ENCODE peak calls at places on chromosomes 11 and 22, in ten cellular contexts. K is prostate gland, I is A549, R is H1, D is esophagus squamous epithelium, L is body of pancreas, N is spleen, Z is breast epithelium, H is uterus, W is heart left ventricle. X is an unnamed sample.

GRCh38 chr22:35837328-35837727 is 119.7 kb downstream of the APOL5 start:
- DNase-seq in K (no peak), I (no peak), R (no peak), D (no peak), L (no peak), N (no peak), Z (no peak), H (no peak), W (no peak), X (no peak)

GRCh38 chr11:79122759-79123158 is 318.1 kb downstream of the TENM4 start:
- DNase-seq in K (no peak), I (peak; percentile 23), R (no peak), D (no peak), L (no peak), N (no peak), Z (no peak), H (no peak), W (no peak), X (no peak)

GRCh38 chr11:39732002-39732401 is 1727.5 kb downstream of the LRRC4C start:
- DNase-seq in K (no peak), I (no peak), R (no peak), D (no peak), L (no peak), N (no peak), Z (no peak), H (no peak), W (no peak), X (no peak)

GRCh38 chr11:2072551-2073261 is 66.5 kb downstream of the IGF2 start:
- DNase-seq in K (no peak), I (no peak), R (no peak), D (no peak), L (no peak), N (peak; percentile 59), Z (no peak), H (no peak), W (no peak), X (no peak)

GRCh38 chr11:46912526-46913150 is 5.7 kb downstream of the LRP4 start:
- DNase-seq in K (no peak), I (no peak), R (peak; percentile 70), D (no peak), L (no peak), N (no peak), Z (no peak), H (no peak), W (no peak), X (no peak)

GRCh38 chr11:80532633-80533232 is 1091.9 kb upstream of the TENM4 start:
- DNase-seq in K (no peak), I (no peak), R (no peak), D (no peak), L (no peak), N (no peak), Z (no peak), H (no peak), W (no peak), X (no peak)

GRCh38 chr22:22047776-22048175 is 65.2 kb upstream of the TOP3B start:
- DNase-seq in K (no peak), I (no peak), R (no peak), D (no peak), L (no peak), N (no peak), Z (no peak), H (no peak), W (no peak), X (no peak)

GRCh38 chr11:76135491-76135890 is 70.8 kb downstream of the WNT11 start:
- DNase-seq in K (no peak), I (no peak), R (no peak), D (no peak), L (no peak), N (no peak), Z (no peak), H (no peak), W (no peak), X (no peak)

GRCh38 chr11:58688779-58689503 is 42.8 kb downstream of the GLYAT start:
- DNase-seq in K (no peak), I (no peak), R (no peak), D (no peak), L (no peak), N (no peak), Z (no peak), H (no peak), W (no peak), X (no peak)

DNA sequence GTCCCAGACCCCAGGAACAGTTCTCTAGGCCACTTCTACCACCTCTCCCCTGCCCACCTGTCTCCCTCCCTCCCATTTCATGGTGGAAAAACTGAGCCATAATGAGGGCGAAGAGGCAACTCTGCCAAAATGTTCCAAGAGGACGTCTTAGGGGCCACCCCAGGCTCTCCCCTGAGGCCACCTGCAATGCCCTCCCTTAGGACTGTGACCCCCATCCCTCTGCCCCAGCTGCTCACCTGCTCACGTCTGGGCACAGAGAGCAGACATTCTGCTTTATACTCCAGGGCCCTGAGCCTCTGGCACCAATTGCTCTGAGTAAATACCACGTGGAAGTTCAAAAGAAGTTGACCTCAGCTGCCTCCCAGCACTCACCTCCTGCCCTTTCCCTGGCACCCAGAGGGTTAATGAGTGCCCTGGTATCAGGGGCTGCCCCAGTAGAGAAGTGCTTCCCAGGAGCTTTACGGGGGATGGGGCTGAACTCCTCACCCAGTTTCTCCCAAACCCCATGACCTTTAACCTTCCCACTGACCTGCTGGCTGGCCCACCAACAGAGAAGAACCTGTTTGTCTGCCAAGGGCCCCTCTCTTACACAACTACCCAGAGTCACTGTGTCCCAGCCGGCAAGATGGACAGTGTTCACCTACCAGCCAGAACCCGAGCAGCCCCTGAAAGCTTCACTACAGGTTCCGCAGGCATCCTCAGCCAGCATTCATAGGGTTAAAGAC is 627 bp upstream of the APOA5 start:
- DNase-seq in K (no peak), I (no peak), R (no peak), D (no peak), L (no peak), N (no peak), Z (no peak), H (no peak), W (no peak), X (no peak)
- TF ChIP-seq POLR2A in K (no peak), I (no peak), R (no peak), D (no peak), L (no peak), N (no peak), Z (no peak), H (no peak), W (no peak), X (no peak)

GRCh38 chr11:111675891-111676290 is 73.6 kb downstream of the SIK2 start:
- DNase-seq in K (no peak), I (no peak), R (no peak), D (no peak), L (no peak), N (no peak), Z (no peak), H (no peak), W (no peak), X (no peak)

GRCh38 chr11:111674941-111675340 is 72.7 kb downstream of the SIK2 start:
- DNase-seq in K (no peak), I (no peak), R (no peak), D (no peak), L (no peak), N (no peak), Z (no peak), H (no peak), W (no peak), X (no peak)

GRCh38 chr11:111680486-111681175 is 78.4 kb downstream of the SIK2 start:
- DNase-seq in K (no peak), I (no peak), R (no peak), D (no peak), L (no peak), N (no peak), Z (no peak), H (no peak), W (no peak), X (no peak)

GRCh38 chr11:111672949-111673348 is 70.7 kb downstream of the SIK2 start:
- DNase-seq in K (no peak), I (no peak), R (no peak), D (no peak), L (no peak), N (no peak), Z (no peak), H (no peak), W (no peak), X (no peak)

DNA sequence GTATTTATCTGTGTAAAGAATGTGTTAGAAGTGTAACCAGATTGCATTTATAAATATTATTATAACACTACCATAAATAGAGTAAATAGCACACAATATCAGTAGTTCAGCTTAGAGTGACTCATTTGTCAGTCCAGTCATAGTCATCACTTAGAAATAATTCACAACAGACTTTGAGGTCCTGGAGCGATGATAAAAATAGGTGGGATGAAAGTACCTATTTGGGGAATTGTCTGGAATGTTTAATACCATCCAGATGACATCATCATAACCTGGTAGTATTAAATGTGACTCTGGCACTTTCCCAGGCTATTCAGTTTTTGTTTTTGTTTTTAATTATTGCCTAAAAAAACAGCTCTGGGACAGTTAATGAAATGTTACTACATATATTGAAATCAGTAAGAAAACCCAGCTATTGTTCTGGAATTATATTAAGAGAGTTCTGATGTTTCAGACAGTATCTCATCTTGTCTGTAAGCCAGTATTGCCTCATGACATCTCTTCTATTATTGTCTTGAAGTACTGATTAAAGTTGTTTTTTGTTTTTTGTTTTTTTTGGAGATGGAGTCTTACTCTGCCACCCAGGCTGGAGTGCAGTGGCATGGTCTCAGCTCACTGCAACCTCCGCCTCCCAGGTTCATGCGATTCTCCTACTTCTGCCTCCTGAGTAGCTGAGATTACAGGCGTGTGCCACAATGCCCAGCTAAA is 74.8 kb downstream of the SIK2 start:
- DNase-seq in K (no peak), I (no peak), R (no peak), D (no peak), L (no peak), N (no peak), Z (no peak), H (no peak), W (no peak), X (no peak)
- H3K27ac ChIP-seq in K (no peak overlapping the region), I (no peak overlapping the region), R (no peak overlapping the region), D (no peak overlapping the region), L (no peak overlapping the region), N (no peak overlapping the region), Z (no peak overlapping the region), H (peak overlapping the region; percentile 28), W (peak overlapping the region; percentile 35), X (no peak overlapping the region)

DNA sequence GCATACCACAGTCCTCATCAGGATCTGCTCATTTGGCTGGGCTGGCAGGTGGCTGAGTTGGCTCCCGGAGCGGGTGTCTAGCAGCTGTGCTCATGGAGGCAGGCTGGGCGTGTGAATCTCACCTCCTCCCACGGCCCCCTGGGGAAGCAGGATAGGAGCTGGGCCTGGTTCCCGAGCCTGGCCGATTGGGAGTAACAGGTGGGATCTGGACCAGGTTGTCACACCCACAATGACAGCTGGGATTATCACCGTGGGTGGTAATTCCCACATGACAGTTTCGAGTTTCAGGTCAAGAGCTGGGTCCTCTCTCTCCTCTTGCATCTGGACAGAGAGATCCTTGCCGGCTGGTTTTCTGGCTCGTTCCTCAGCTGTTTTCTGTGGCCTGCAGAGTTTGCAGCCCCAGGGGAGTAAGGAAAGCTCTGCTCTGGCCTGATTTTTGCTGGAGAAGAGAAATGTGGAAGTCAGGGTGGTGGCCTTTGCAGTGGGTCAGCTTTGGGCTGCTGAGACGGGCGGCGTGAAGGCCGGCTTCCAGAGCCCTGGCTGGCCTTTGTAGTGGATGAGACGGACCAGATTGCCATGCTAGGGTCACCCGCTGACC is 57.0 kb downstream of the BCR start:
- DNase-seq in K (no peak), I (no peak), R (no peak), D (no peak), L (peak; percentile 52), N (no peak), Z (no peak), H (peak; percentile 40), W (peak; percentile 87), X (no peak)
- H3K4me1 ChIP-seq in K (no peaks in the 10 kb centered on the region), I (no peaks in the 10 kb centered on the region), R (peaks cover 41% of the 10 kb centered on the region), D (peaks cover 4% of the 10 kb centered on the region), L (peaks cover 27% of the 10 kb centered on the region), N (peaks cover 63% of the 10 kb centered on the region), Z (peaks cover 10% of the 10 kb centered on the region), H (no peaks in the 10 kb centered on the region), W (peaks cover 71% of the 10 kb centered on the region), X (peaks cover 14% of the 10 kb centered on the region)

GRCh38 chr11:67291481-67292381 is 2.6 kb downstream of the ANKRD13D start:
- DNase-seq in K (no peak), I (no peak), R (no peak), D (no peak), L (no peak), N (peak; percentile 78), Z (no peak), H (no peak), W (peak; percentile 26), X (no peak)
- TF ChIP-seq POLR2A in K (no peak), I (no peak), R (no peak), D (no peak), L (no peak), N (no peak), Z (no peak), H (no peak), W (no peak), X (no peak)

X was measured in Peyer's patch.